ENCODE peak calls at places on chromosomes 12 and 14, in four cellular contexts. K is PC-3; G is stimulated activated naive CD4-positive, alpha-beta T cell treated with Interleukin-2 at 50 U/mL for 16 hours; X is left cardiac atrium. I is an unnamed sample.

GRCh38 chr14:91395466-91395865 is 22.2 kb downstream of the CCDC88C start:
- DNase-seq in G (no peak), K (no peak), X (no peak), I (no peak)

GRCh38 chr12:120126635-120127005 is 10.1 kb upstream of the RAB35 start:
- DNase-seq in X (peak; percentile 44), K (no peak), G (no peak), I (no peak)

GRCh38 chr12:2284857-2285256 is 232.1 kb downstream of the CACNA1C start:
- DNase-seq in X (peak; percentile 81), G (no peak), K (peak; percentile 59), I (no peak)

GRCh38 chr14:102922490-102923200 is at the start of gene AMN:
- DNase-seq in K (no peak), X (no peak), G (no peak), I (no peak)

GRCh38 chr12:75954076-75954475 is 77.5 kb downstream of the PHLDA1 start:
- DNase-seq in G (no peak), X (no peak), K (peak; percentile 96), I (no peak)

GRCh38 chr12:53696285-53696654 is 20.4 kb upstream of the ATP5MC2 start:
- DNase-seq in K (peak; percentile 92), G (no peak), X (peak; percentile 69), I (no peak)

GRCh38 chr12:102964872-102965271 is 7.4 kb downstream of the ASCL1 start:
- DNase-seq in X (no peak), K (no peak), G (no peak), I (no peak)

GRCh38 chr12:92324849-92325500 is 179.3 kb upstream of the BTG1 start:
- DNase-seq in G (no peak), K (no peak), X (no peak), I (no peak)

GRCh38 chr12:113863455-113863845 is 102.7 kb downstream of the RBM19 start:
- DNase-seq in K (no peak), G (no peak), X (no peak), I (peak; percentile 6)

GRCh38 chr12:80565276-80565675 is 121.2 kb downstream of the PTPRQ start:
- DNase-seq in X (no peak), K (no peak), G (no peak), I (no peak)

GRCh38 chr14:21236948-21237797 is 32.1 kb downstream of the HNRNPC start:
- DNase-seq in K (no peak), X (no peak), G (no peak), I (no peak)

GRCh38 chr12:4272014-4272975 is 1.3 kb upstream of the CCND2 start:
- DNase-seq in K (no peak), G (peak; percentile 90), X (peak; percentile 81), I (peak; percentile 48)

GRCh38 chr14:91032250-91032649 is 28.2 kb downstream of the RPS6KA5 start:
- DNase-seq in X (no peak), K (no peak), G (no peak), I (no peak)

GRCh38 chr12:6354539-6355393 is 12.9 kb upstream of the TNFRSF1A start:
- DNase-seq in K (no peak), X (no peak), G (no peak), I (no peak)

GRCh38 chr12:15700595-15700994 is 88.6 kb downstream of the EPS8 start:
- DNase-seq in K (peak; percentile 79), X (no peak), G (no peak), I (no peak)

GRCh38 chr14:58898655-58899316 is 261.0 kb downstream of the DACT1 start:
- DNase-seq in G (no peak), X (no peak), K (peak; percentile 98), I (no peak)

GRCh38 chr12:49342914-49343731 is 3.6 kb upstream of the DNAJC22 start:
- DNase-seq in G (peak; percentile 70), X (peak; percentile 38), K (no peak), I (no peak)

GRCh38 chr14:104799657-104800599 is 973 bp upstream of the ZBTB42 start:
- DNase-seq in G (peak; percentile 80), K (peak; percentile 77), X (peak; percentile 94), I (no peak)

GRCh38 chr14:58747181-58747580 is 109.4 kb downstream of the DACT1 start:
- DNase-seq in G (no peak), K (peak; percentile 100), X (peak; percentile 38), I (no peak)

GRCh38 chr12:90905691-90906370 is 49.1 kb downstream of the CCER1 start:
- DNase-seq in G (no peak), K (peak; percentile 47), X (no peak), I (no peak)

GRCh38 chr12:72035625-72036024 is 97.0 kb downstream of the TPH2 start:
- DNase-seq in K (no peak), X (no peak), G (no peak), I (no peak)

GRCh38 chr14:44945264-44945663 is 16.5 kb downstream of the KLHL28 start:
- DNase-seq in K (no peak), G (no peak), X (no peak), I (no peak)

GRCh38 chr12:122886161-122886560 is 9.8 kb downstream of the VPS37B start:
- DNase-seq in K (no peak), X (no peak), G (no peak), I (no peak)

GRCh38 chr12:94832780-94833760 is 170.4 kb downstream of the NDUFA12 start:
- DNase-seq in X (no peak), K (peak; percentile 7), G (no peak), I (no peak)

GRCh38 chr14:91159182-91159581 is 45.3 kb downstream of the DGLUCY start:
- DNase-seq in X (no peak), K (no peak), G (no peak), I (no peak)

GRCh38 chr14:104978774-104979691 is 859 bp upstream of the AHNAK2 start:
- DNase-seq in X (peak; percentile 27), K (no peak), G (no peak), I (no peak)

GRCh38 chr14:101986953-101987352 is 22.6 kb downstream of the DYNC1H1 start:
- DNase-seq in G (no peak), X (no peak), K (no peak), I (no peak)

GRCh38 chr12:14665354-14666348 is 30.7 kb downstream of the GUCY2C start:
- DNase-seq in K (no peak), X (no peak), G (no peak), I (no peak)

GRCh38 chr12:53624453-53624852 is 1.7 kb downstream of the ATF7 start:
- DNase-seq in G (no peak), K (no peak), X (no peak), I (no peak)

GRCh38 chr14:104150201-104151027 is 12.0 kb downstream of the KIF26A start:
- DNase-seq in K (no peak), G (no peak), X (no peak), I (no peak)

GRCh38 chr14:22520235-22520634 is 68.8 kb downstream of the DAD1 start:
- DNase-seq in K (no peak), G (no peak), X (no peak), I (no peak)

GRCh38 chr12:67650127-67650495 is 1.6 kb downstream of the DYRK2 start:
- DNase-seq in X (peak; percentile 52), G (no peak), K (no peak), I (no peak)

I was measured in nucleus accumbens.